ENCODE peak calls at places on chromosome 13, in nine cellular contexts. One of them, this sample, is unnamed.

GRCh38 chr13:84137292-84137691 is 255.0 kb upstream of the SLITRK1 start:
- DNase-seq in A673: no peak
- DNase-seq in activated T-helper 1 cell treated with anti-CD3 and anti-CD28 coated beads, Interleukin-2, amount 50 U/mL, for 16 hours: no peak
- DNase-seq in stimulated activated CD8-positive, alpha-beta memory T cell treated with anti-CD3 and anti-CD28 coated beads, Interleukin-15, amount 100 ng/mL, for 4 hours: peak
- DNase-seq in activated CD4-positive, alpha-beta T cell treated with anti-CD3 and anti-CD28 coated beads, Interleukin-2, amount 50 U/mL, for 48 hours: peak
- DNase-seq in nucleus accumbens: no peak
- DNase-seq in mucosa of gallbladder: no peak
- DNase-seq in gastrocnemius medialis: no peak
- DNase-seq in T-helper 1 cell: peak
- DNase-seq in this sample: no peak

GRCh38 chr13:21528616-21529015 is 69.5 kb upstream of the ZDHHC20 start:
- DNase-seq in A673: peak
- DNase-seq in activated T-helper 1 cell treated with anti-CD3 and anti-CD28 coated beads, Interleukin-2, amount 50 U/mL, for 16 hours: no peak
- DNase-seq in stimulated activated CD8-positive, alpha-beta memory T cell treated with anti-CD3 and anti-CD28 coated beads, Interleukin-15, amount 100 ng/mL, for 4 hours: no peak
- DNase-seq in activated CD4-positive, alpha-beta T cell treated with anti-CD3 and anti-CD28 coated beads, Interleukin-2, amount 50 U/mL, for 48 hours: no peak
- DNase-seq in nucleus accumbens: no peak
- DNase-seq in mucosa of gallbladder: no peak
- DNase-seq in gastrocnemius medialis: no peak
- DNase-seq in T-helper 1 cell: no peak
- DNase-seq in this sample: no peak

GRCh38 chr13:98598043-98598442 is 21.1 kb upstream of the STK24 start:
- DNase-seq in A673: peak
- DNase-seq in activated T-helper 1 cell treated with anti-CD3 and anti-CD28 coated beads, Interleukin-2, amount 50 U/mL, for 16 hours: no peak
- DNase-seq in stimulated activated CD8-positive, alpha-beta memory T cell treated with anti-CD3 and anti-CD28 coated beads, Interleukin-15, amount 100 ng/mL, for 4 hours: no peak
- DNase-seq in activated CD4-positive, alpha-beta T cell treated with anti-CD3 and anti-CD28 coated beads, Interleukin-2, amount 50 U/mL, for 48 hours: no peak
- DNase-seq in nucleus accumbens: no peak
- DNase-seq in mucosa of gallbladder: no peak
- DNase-seq in gastrocnemius medialis: no peak
- DNase-seq in T-helper 1 cell: no peak
- DNase-seq in this sample: no peak

GRCh38 chr13:89899302-89900103 is 1448.0 kb upstream of the MIR17HG start:
- DNase-seq in A673: no peak
- DNase-seq in activated T-helper 1 cell treated with anti-CD3 and anti-CD28 coated beads, Interleukin-2, amount 50 U/mL, for 16 hours: no peak
- DNase-seq in stimulated activated CD8-positive, alpha-beta memory T cell treated with anti-CD3 and anti-CD28 coated beads, Interleukin-15, amount 100 ng/mL, for 4 hours: no peak
- DNase-seq in activated CD4-positive, alpha-beta T cell treated with anti-CD3 and anti-CD28 coated beads, Interleukin-2, amount 50 U/mL, for 48 hours: no peak
- DNase-seq in nucleus accumbens: no peak
- DNase-seq in mucosa of gallbladder: no peak
- DNase-seq in gastrocnemius medialis: no peak
- DNase-seq in T-helper 1 cell: no peak
- DNase-seq in this sample: no peak

GRCh38 chr13:100573121-100573520 is 15.5 kb downstream of the GGACT start:
- DNase-seq in A673: peak
- DNase-seq in activated T-helper 1 cell treated with anti-CD3 and anti-CD28 coated beads, Interleukin-2, amount 50 U/mL, for 16 hours: peak
- DNase-seq in stimulated activated CD8-positive, alpha-beta memory T cell treated with anti-CD3 and anti-CD28 coated beads, Interleukin-15, amount 100 ng/mL, for 4 hours: peak
- DNase-seq in activated CD4-positive, alpha-beta T cell treated with anti-CD3 and anti-CD28 coated beads, Interleukin-2, amount 50 U/mL, for 48 hours: peak
- DNase-seq in nucleus accumbens: peak
- DNase-seq in mucosa of gallbladder: peak
- DNase-seq in gastrocnemius medialis: peak
- DNase-seq in T-helper 1 cell: peak
- DNase-seq in this sample: peak

GRCh38 chr13:73607489-73608156 is 526.6 kb downstream of the KLF12 start:
- DNase-seq in A673: no peak
- DNase-seq in activated T-helper 1 cell treated with anti-CD3 and anti-CD28 coated beads, Interleukin-2, amount 50 U/mL, for 16 hours: no peak
- DNase-seq in stimulated activated CD8-positive, alpha-beta memory T cell treated with anti-CD3 and anti-CD28 coated beads, Interleukin-15, amount 100 ng/mL, for 4 hours: no peak
- DNase-seq in activated CD4-positive, alpha-beta T cell treated with anti-CD3 and anti-CD28 coated beads, Interleukin-2, amount 50 U/mL, for 48 hours: no peak
- DNase-seq in nucleus accumbens: no peak
- DNase-seq in mucosa of gallbladder: no peak
- DNase-seq in gastrocnemius medialis: no peak
- DNase-seq in T-helper 1 cell: no peak
- DNase-seq in this sample: no peak

GRCh38 chr13:95258619-95259194 is 42.5 kb downstream of the ABCC4 start:
- DNase-seq in A673: no peak
- DNase-seq in activated T-helper 1 cell treated with anti-CD3 and anti-CD28 coated beads, Interleukin-2, amount 50 U/mL, for 16 hours: no peak
- DNase-seq in stimulated activated CD8-positive, alpha-beta memory T cell treated with anti-CD3 and anti-CD28 coated beads, Interleukin-15, amount 100 ng/mL, for 4 hours: no peak
- DNase-seq in activated CD4-positive, alpha-beta T cell treated with anti-CD3 and anti-CD28 coated beads, Interleukin-2, amount 50 U/mL, for 48 hours: no peak
- DNase-seq in nucleus accumbens: no peak
- DNase-seq in mucosa of gallbladder: peak
- DNase-seq in gastrocnemius medialis: no peak
- DNase-seq in T-helper 1 cell: no peak
- DNase-seq in this sample: no peak

GRCh38 chr13:31629085-31629785 is 110.1 kb upstream of the RXFP2 start:
- DNase-seq in A673: no peak
- DNase-seq in activated T-helper 1 cell treated with anti-CD3 and anti-CD28 coated beads, Interleukin-2, amount 50 U/mL, for 16 hours: no peak
- DNase-seq in stimulated activated CD8-positive, alpha-beta memory T cell treated with anti-CD3 and anti-CD28 coated beads, Interleukin-15, amount 100 ng/mL, for 4 hours: no peak
- DNase-seq in activated CD4-positive, alpha-beta T cell treated with anti-CD3 and anti-CD28 coated beads, Interleukin-2, amount 50 U/mL, for 48 hours: no peak
- DNase-seq in nucleus accumbens: no peak
- DNase-seq in mucosa of gallbladder: no peak
- DNase-seq in gastrocnemius medialis: no peak
- DNase-seq in T-helper 1 cell: no peak
- DNase-seq in this sample: no peak

GRCh38 chr13:101447852-101448251 is 4.6 kb upstream of the ITGBL1 start:
- DNase-seq in A673: peak
- DNase-seq in activated T-helper 1 cell treated with anti-CD3 and anti-CD28 coated beads, Interleukin-2, amount 50 U/mL, for 16 hours: no peak
- DNase-seq in stimulated activated CD8-positive, alpha-beta memory T cell treated with anti-CD3 and anti-CD28 coated beads, Interleukin-15, amount 100 ng/mL, for 4 hours: no peak
- DNase-seq in activated CD4-positive, alpha-beta T cell treated with anti-CD3 and anti-CD28 coated beads, Interleukin-2, amount 50 U/mL, for 48 hours: no peak
- DNase-seq in nucleus accumbens: no peak
- DNase-seq in mucosa of gallbladder: no peak
- DNase-seq in gastrocnemius medialis: no peak
- DNase-seq in T-helper 1 cell: no peak
- DNase-seq in this sample: no peak

GRCh38 chr13:40519637-40520036 is 146.8 kb downstream of the FOXO1 start:
- DNase-seq in A673: no peak
- DNase-seq in activated T-helper 1 cell treated with anti-CD3 and anti-CD28 coated beads, Interleukin-2, amount 50 U/mL, for 16 hours: no peak
- DNase-seq in stimulated activated CD8-positive, alpha-beta memory T cell treated with anti-CD3 and anti-CD28 coated beads, Interleukin-15, amount 100 ng/mL, for 4 hours: no peak
- DNase-seq in activated CD4-positive, alpha-beta T cell treated with anti-CD3 and anti-CD28 coated beads, Interleukin-2, amount 50 U/mL, for 48 hours: no peak
- DNase-seq in nucleus accumbens: no peak
- DNase-seq in mucosa of gallbladder: no peak
- DNase-seq in gastrocnemius medialis: no peak
- DNase-seq in T-helper 1 cell: no peak
- DNase-seq in this sample: no peak

This sample was measured in tibial artery.